ENCODE peak calls at places on chromosome X, in ten cellular contexts. K is fibroblast of the aortic adventitia; B is pancreas; U is CD8-positive, alpha-beta T cell; R is endothelial cell; Z is tibial nerve; P is HFF-Myc; Y is tibial artery; S is WERI-Rb-1; D is choroid plexus epithelial cell. Q is an unnamed sample.

GRCh38 chrX:139194571-139195280 is 335.8 kb upstream of the F9 start:
- DNase-seq in K (peak; percentile 19), B (peak; percentile 50), U (no peak), R (peak; percentile 5), Z (no peak), P (no peak), Y (no peak), S (no peak), D (no peak), Q (no peak)

GRCh38 chrX:134885336-134886016 is 105.3 kb upstream of the SMIM10 start:
- DNase-seq in K (no peak), B (no peak), U (no peak), R (no peak), Z (no peak), P (no peak), Y (no peak), S (no peak), D (no peak), Q (no peak)

GRCh38 chrX:55120767-55121358 is 32.0 kb downstream of the PAGE2 start:
- DNase-seq in K (peak; percentile 46), B (no peak), U (no peak), R (no peak), Z (no peak), P (no peak), Y (no peak), S (no peak), D (peak; percentile 42), Q (no peak)

GRCh38 chrX:16606142-16606720 is 43.7 kb upstream of the S100G start:
- DNase-seq in K (no peak), B (no peak), U (no peak), R (no peak), Z (no peak), P (no peak), Y (no peak), S (no peak), D (no peak), Q (no peak)

GRCh38 chrX:13167444-13168207 is 123.2 kb upstream of the FAM9C start:
- DNase-seq in K (peak; percentile 82), B (no peak), U (no peak), R (no peak), Z (no peak), P (peak; percentile 21), Y (peak; percentile 31), S (no peak), D (peak; percentile 60), Q (no peak)

GRCh38 chrX:111646515-111646914 is 34.5 kb upstream of the ALG13 start:
- DNase-seq in K (no peak), B (no peak), U (no peak), R (no peak), Z (no peak), P (no peak), Y (no peak), S (no peak), D (no peak), Q (no peak)

GRCh38 chrX:26783512-26784225 is 567.7 kb downstream of the MAGEB5 start:
- DNase-seq in K (peak; percentile 30), B (peak; percentile 7), U (no peak), R (no peak), Z (no peak), P (no peak), Y (no peak), S (peak; percentile 50), D (peak; percentile 62), Q (no peak)

GRCh38 chrX:154829926-154830442 is 4.5 kb downstream of the SMIM9 start:
- DNase-seq in K (no peak), B (no peak), U (no peak), R (no peak), Z (no peak), P (no peak), Y (no peak), S (no peak), D (no peak), Q (no peak)

GRCh38 chrX:24100713-24101112 is 46.0 kb downstream of the EIF2S3 start:
- DNase-seq in K (peak; percentile 31), B (no peak), U (no peak), R (no peak), Z (no peak), P (no peak), Y (no peak), S (no peak), D (peak; percentile 57), Q (no peak)

GRCh38 chrX:40952855-40953254 is 132.4 kb upstream of the USP9X start:
- DNase-seq in K (peak; percentile 43), B (no peak), U (no peak), R (no peak), Z (no peak), P (no peak), Y (no peak), S (no peak), D (peak; percentile 22), Q (no peak)

GRCh38 chrX:37922926-37923325 is 75.6 kb upstream of the DYNLT3 start:
- DNase-seq in K (peak; percentile 4), B (no peak), U (no peak), R (no peak), Z (no peak), P (no peak), Y (no peak), S (no peak), D (peak; percentile 11), Q (no peak)

GRCh38 chrX:140362861-140363260 is 142.0 kb downstream of the SOX3 start:
- DNase-seq in K (no peak), B (no peak), U (no peak), R (no peak), Z (no peak), P (no peak), Y (no peak), S (no peak), D (no peak), Q (no peak)

GRCh38 chrX:134548257-134548732 is 88.3 kb downstream of the HPRT1 start:
- DNase-seq in K (no peak), B (no peak), U (no peak), R (no peak), Z (no peak), P (no peak), Y (no peak), S (no peak), D (no peak), Q (no peak)

GRCh38 chrX:107537815-107538214 is 88.4 kb downstream of the FRMPD3 start:
- DNase-seq in K (peak; percentile 65), B (no peak), U (no peak), R (peak; percentile 37), Z (no peak), P (peak; percentile 17), Y (no peak), S (peak; percentile 41), D (peak; percentile 67), Q (no peak)

GRCh38 chrX:47573334-47574095 is 8.7 kb upstream of the TIMP1 start:
- DNase-seq in K (peak; percentile 76), B (no peak), U (no peak), R (peak; percentile 45), Z (peak; percentile 34), P (no peak), Y (peak; percentile 38), S (no peak), D (no peak), Q (no peak)

GRCh38 chrX:48681539-48682183 is 1.9 kb upstream of the WAS start:
- DNase-seq in K (no peak), B (no peak), U (no peak), R (no peak), Z (no peak), P (no peak), Y (no peak), S (no peak), D (no peak), Q (no peak)

GRCh38 chrX:108309144-108309543 is 129.1 kb downstream of the COL4A6 start:
- DNase-seq in K (peak; percentile 86), B (no peak), U (no peak), R (no peak), Z (no peak), P (no peak), Y (no peak), S (no peak), D (peak; percentile 86), Q (no peak)

GRCh38 chrX:17497193-17497592 is 122.2 kb downstream of the NHS start:
- DNase-seq in K (no peak), B (no peak), U (no peak), R (no peak), Z (no peak), P (no peak), Y (no peak), S (no peak), D (no peak), Q (no peak)

GRCh38 chrX:15359701-15360100 is 24.4 kb upstream of the PIGA start:
- DNase-seq in K (peak; percentile 55), B (no peak), U (no peak), R (no peak), Z (no peak), P (no peak), Y (no peak), S (no peak), D (peak; percentile 28), Q (no peak)

GRCh38 chrX:119389854-119390501 is 9.2 kb upstream of the SLC25A43 start:
- DNase-seq in K (no peak), B (no peak), U (no peak), R (no peak), Z (no peak), P (no peak), Y (no peak), S (peak; percentile 8), D (peak; percentile 39), Q (no peak)
- TF ChIP-seq CTCF in K (no peak), B (no peak), U (no peak), R (no peak), Z (no peak), P (no peak), Y (no peak), S (peak; percentile 17), D (peak; percentile 36), Q (no peak)

DNA sequence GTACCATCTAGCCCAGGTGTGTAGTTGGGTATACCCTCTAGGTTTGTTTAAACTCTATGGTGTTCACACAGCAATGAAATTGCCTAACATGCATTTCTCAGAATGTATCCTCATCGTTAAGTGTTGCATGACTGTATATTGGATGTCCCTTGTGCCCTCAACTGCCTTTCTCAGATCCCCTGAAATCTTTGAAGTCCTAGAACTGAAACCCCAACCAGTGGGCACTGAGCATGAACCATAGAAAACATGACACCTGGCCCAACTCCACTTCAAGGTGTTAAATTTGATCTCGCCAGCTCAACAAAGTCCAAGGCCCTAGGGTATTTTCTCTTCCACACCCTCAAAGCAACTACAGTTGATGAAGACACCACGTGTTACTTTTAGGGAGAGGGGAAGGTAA is 35.6 kb downstream of the GPR143 start:
- DNase-seq in K (no peak), B (no peak), U (no peak), R (no peak), Z (no peak), P (no peak), Y (no peak), S (no peak), D (no peak), Q (no peak)
- TF ChIP-seq CTCF in K (no peak), B (no peak), U (no peak), R (no peak), Z (no peak), P (no peak), Y (no peak), S (no peak), D (no peak), Q (no peak)

GRCh38 chrX:6021316-6022091 is 207.2 kb downstream of the NLGN4X start:
- DNase-seq in K (no peak), B (peak; percentile 2), U (no peak), R (peak; percentile 50), Z (peak; percentile 13), P (no peak), Y (no peak), S (peak; percentile 53), D (peak; percentile 11), Q (no peak)
- TF ChIP-seq CTCF in K (peak; percentile 18), B (peak; percentile 69), U (no peak), R (peak; percentile 71), Z (peak; percentile 42), P (peak; percentile 28), Y (peak; percentile 22), S (peak; percentile 75), D (peak; percentile 47), Q (no peak)

GRCh38 chrX:70437921-70438665 is 6.5 kb upstream of the DLG3 start:
- DNase-seq in K (no peak), B (no peak), U (no peak), R (no peak), Z (no peak), P (no peak), Y (no peak), S (no peak), D (peak; percentile 13), Q (no peak)
- TF ChIP-seq CTCF in K (no peak), B (no peak), U (no peak), R (no peak), Z (no peak), P (no peak), Y (no peak), S (no peak), D (no peak), Q (no peak)

Q was measured in natural killer cell.